ENCODE peak calls at places on chromosomes 4 and X, in eight cellular contexts. O, Q, Z, D, M, Y, C and E are unnamed samples.

GRCh38 chrX:118420462-118420861 is 74.6 kb downstream of the WDR44 start:
- DNase-seq in O (peak), Q (no peak), Z (no peak), D (no peak), M (no peak), Y (no peak), C (peak), E (peak)

GRCh38 chr4:95044204-95044848 is 286.6 kb downstream of the BMPR1B start:
- DNase-seq in O (no peak), Q (no peak), Z (no peak), D (no peak), M (peak), Y (no peak), C (no peak), E (no peak)

GRCh38 chr4:76339364-76339763 is 32.8 kb downstream of the STBD1 start:
- DNase-seq in O (no peak), Q (no peak), Z (no peak), D (no peak), M (no peak), Y (no peak), C (peak), E (no peak)

GRCh38 chrX:8672176-8672575 is 59.8 kb downstream of the ANOS1 start:
- DNase-seq in O (no peak), Q (no peak), Z (no peak), D (no peak), M (no peak), Y (no peak), C (no peak), E (no peak)

GRCh38 chrX:150238656-150239382 is 124.3 kb upstream of the MAMLD1 start:
- DNase-seq in O (no peak), Q (no peak), Z (no peak), D (no peak), M (peak), Y (peak), C (no peak), E (no peak)

GRCh38 chrX:152817082-152817744 is 13.3 kb downstream of the CETN2 start:
- DNase-seq in O (peak), Q (no peak), Z (no peak), D (no peak), M (peak), Y (no peak), C (peak), E (peak)

GRCh38 chr4:40325406-40326019 is 9.6 kb upstream of the CHRNA9 start:
- DNase-seq in O (peak), Q (no peak), Z (peak), D (no peak), M (peak), Y (no peak), C (peak), E (peak)

GRCh38 chr4:16667464-16667863 is 231.0 kb downstream of the LDB2 start:
- DNase-seq in O (peak), Q (no peak), Z (no peak), D (peak), M (no peak), Y (no peak), C (peak), E (peak)

GRCh38 chr4:92257931-92258857 is 45.6 kb upstream of the GRID2 start:
- DNase-seq in O (no peak), Q (no peak), Z (no peak), D (no peak), M (peak), Y (no peak), C (no peak), E (no peak)

GRCh38 chr4:76301068-76301774 is 5.3 kb upstream of the STBD1 start:
- DNase-seq in O (peak), Q (no peak), Z (peak), D (peak), M (no peak), Y (no peak), C (peak), E (peak)

GRCh38 chr4:94819371-94819770 is 61.6 kb downstream of the BMPR1B start:
- DNase-seq in O (no peak), Q (no peak), Z (no peak), D (no peak), M (no peak), Y (no peak), C (no peak), E (peak)

GRCh38 chr4:20603671-20604313 is 96.5 kb upstream of the PACRGL start:
- DNase-seq in O (peak), Q (no peak), Z (no peak), D (peak), M (no peak), Y (no peak), C (peak), E (peak)

GRCh38 chrX:123993904-123994635 is 32.6 kb downstream of the STAG2 start:
- DNase-seq in O (no peak), Q (no peak), Z (no peak), D (no peak), M (no peak), Y (no peak), C (peak), E (no peak)

GRCh38 chr4:38231626-38232025 is 271.4 kb downstream of the PTTG2 start:
- DNase-seq in O (no peak), Q (no peak), Z (no peak), D (no peak), M (no peak), Y (peak), C (no peak), E (peak)

GRCh38 chr4:40307627-40308497 is 27.3 kb upstream of the CHRNA9 start:
- DNase-seq in O (no peak), Q (no peak), Z (no peak), D (no peak), M (peak), Y (no peak), C (no peak), E (no peak)

GRCh38 chrX:15815779-15816452 is 25.6 kb downstream of the ZRSR2 start:
- DNase-seq in O (peak), Q (no peak), Z (peak), D (no peak), M (peak), Y (no peak), C (peak), E (peak)

GRCh38 chr4:147617173-147617840 is at the start of gene TMEM184C:
- DNase-seq in O (peak), Q (peak), Z (peak), D (peak), M (peak), Y (peak), C (peak), E (peak)
- TF ChIP-seq CTCF in O (no peak), Q (no peak), Z (no peak), D (peak), M (no peak), Y (no peak), C (no peak), E (peak)

GRCh38 chr4:120266602-120267001 is 200.0 kb upstream of the MAD2L1 start:
- DNase-seq in O (no peak), Q (no peak), Z (no peak), D (no peak), M (peak), Y (no peak), C (no peak), E (peak)

GRCh38 chr4:120261117-120261516 is 194.5 kb upstream of the MAD2L1 start:
- DNase-seq in O (no peak), Q (no peak), Z (no peak), D (no peak), M (no peak), Y (no peak), C (no peak), E (no peak)

DNA sequence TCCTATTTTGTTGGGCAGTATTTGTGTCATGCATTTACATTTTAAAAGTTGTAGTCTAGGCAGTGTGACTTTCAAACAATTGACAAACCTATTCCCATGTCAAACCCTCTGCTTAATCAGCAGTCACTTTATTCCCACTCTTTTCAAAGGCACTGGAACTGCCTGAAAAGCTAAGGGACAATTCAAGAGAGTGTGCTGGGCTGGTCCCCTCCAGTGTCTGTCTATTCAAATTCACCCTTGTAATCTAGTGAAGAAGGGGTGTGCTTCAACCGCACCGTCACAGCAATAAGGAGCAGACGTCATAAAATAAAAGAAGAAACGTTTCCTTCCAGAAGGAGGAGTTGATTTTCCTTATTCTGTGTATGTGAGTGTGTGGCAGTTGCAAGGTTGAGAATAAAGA is 197.0 kb upstream of the MAD2L1 start:
- DNase-seq in O (no peak), Q (no peak), Z (no peak), D (no peak), M (peak), Y (no peak), C (no peak), E (no peak)
- H3K4me3 ChIP-seq in O (no peak), Q (no peak), Z (no peak), D (no peak), M (no peak), Y (no peak), C (no peak), E (no peak)

GRCh38 chrX:145190801-145191389 is 56.4 kb upstream of the SPANXN1 start:
- DNase-seq in O (peak), Q (no peak), Z (no peak), D (no peak), M (peak), Y (no peak), C (no peak), E (no peak)
- TF ChIP-seq CTCF in O (peak), Q (peak), Z (peak), D (peak), M (no peak), Y (no peak), C (peak), E (peak)

DNA sequence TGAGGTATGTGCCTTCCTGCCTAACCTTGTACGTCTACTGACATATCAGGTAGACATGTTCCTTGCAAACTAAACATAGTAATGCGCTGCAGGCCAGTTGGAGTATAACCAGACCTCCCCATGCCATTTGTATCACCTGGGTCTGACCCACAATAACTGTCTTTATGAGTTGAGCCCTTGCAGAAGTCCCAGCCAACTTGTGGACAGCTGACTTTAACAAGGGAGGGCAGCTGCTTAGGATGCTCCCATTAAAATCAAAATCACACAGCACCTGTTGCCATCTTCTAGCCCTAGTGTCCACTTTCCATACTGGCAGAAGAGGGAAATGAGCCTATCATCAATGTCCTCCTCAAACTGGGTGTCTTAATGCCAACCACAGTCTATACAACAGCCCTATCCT is 41.6 kb downstream of the KANTR start:
- DNase-seq in O (no peak), Q (no peak), Z (no peak), D (no peak), M (no peak), Y (no peak), C (no peak), E (no peak)
- H3K4me3 ChIP-seq in O (no peak), Q (no peak), Z (no peak), D (no peak), M (no peak), Y (no peak), C (no peak), E (no peak)

DNA sequence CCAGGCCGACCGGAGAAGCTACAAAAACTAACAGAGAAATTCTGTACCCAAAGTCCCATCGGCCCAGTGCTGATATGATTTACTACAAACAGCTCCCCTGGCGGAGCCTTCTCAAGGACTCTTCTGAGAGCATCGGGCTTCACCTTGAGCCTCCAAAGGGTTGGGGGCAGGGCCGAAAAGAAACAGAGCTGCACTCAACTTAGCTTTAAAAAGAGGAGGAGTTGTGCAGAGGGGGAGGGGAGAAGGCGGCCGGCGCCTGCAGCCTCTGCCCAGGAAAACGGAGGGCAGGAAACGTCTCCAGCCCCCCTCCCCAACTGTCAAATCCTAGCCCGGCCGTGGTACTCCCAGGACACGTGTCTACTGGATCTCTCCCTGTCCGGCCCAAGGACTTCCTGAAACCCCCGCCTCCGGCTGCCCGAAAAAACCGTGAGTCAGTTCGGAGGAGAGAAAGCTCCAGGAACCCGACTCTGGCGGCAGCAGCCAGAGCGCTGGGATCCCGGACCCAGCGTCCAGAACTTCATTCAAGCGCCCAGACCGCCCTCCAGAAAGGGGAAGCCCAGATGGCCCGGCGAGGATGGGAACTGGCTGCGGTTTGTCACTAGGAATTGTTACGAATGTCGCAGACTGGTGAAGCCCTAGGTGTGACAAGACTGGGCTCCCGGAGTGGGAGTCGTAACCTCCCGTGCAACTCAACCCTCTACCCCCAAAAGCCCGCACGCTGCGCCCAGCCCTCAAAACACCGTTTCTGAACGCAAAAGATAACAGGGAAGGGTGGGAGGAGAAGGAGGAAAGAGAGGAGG is 1.0 kb downstream of the ADAMTS3 start:
- DNase-seq in O (peak), Q (peak), Z (peak), D (peak), M (peak), Y (peak), C (peak), E (peak)
- TF ChIP-seq CTCF in O (peak), Q (peak), Z (no peak), D (peak), M (peak), Y (peak), C (peak), E (peak)